ENCODE peak calls at places on chromosomes 16 and 17, in five cellular contexts. C, Q, W, Y and S are unnamed samples.

GRCh38 chr16:4309833-4310266 is 6.0 kb upstream of the GLIS2 start:
- DNase-seq in C (peak), Q (no peak), W (peak), Y (peak), S (peak)

GRCh38 chr16:31477220-31478216 is 5.4 kb upstream of the SLC5A2 start:
- DNase-seq in C (no peak), Q (no peak), W (no peak), Y (peak), S (no peak)

GRCh38 chr17:82788206-82789001 is 36.5 kb downstream of the TBCD start:
- DNase-seq in C (no peak), Q (no peak), W (no peak), Y (no peak), S (no peak)

GRCh38 chr16:66382171-66382965 is 15.9 kb downstream of the CDH5 start:
- DNase-seq in C (no peak), Q (peak), W (no peak), Y (no peak), S (no peak)

GRCh38 chr17:83002118-83002805 is 77.1 kb upstream of the METRNL start:
- DNase-seq in C (no peak), Q (no peak), W (no peak), Y (no peak), S (no peak)

GRCh38 chr17:72467841-72468653 is 347.2 kb downstream of the SOX9 start:
- DNase-seq in C (no peak), Q (peak), W (no peak), Y (no peak), S (no peak)

GRCh38 chr16:67930678-67931211 is 917 bp downstream of the CTRL start:
- DNase-seq in C (no peak), Q (no peak), W (no peak), Y (no peak), S (no peak)

GRCh38 chr16:81427245-81427644 is 17.4 kb upstream of the CMIP start:
- DNase-seq in C (no peak), Q (no peak), W (no peak), Y (no peak), S (no peak)

GRCh38 chr17:76988796-76989195 is 120.6 kb downstream of the MGAT5B start:
- DNase-seq in C (no peak), Q (no peak), W (no peak), Y (no peak), S (no peak)

GRCh38 chr17:66357037-66357436 is 54.6 kb downstream of the PRKCA start:
- DNase-seq in C (no peak), Q (peak), W (no peak), Y (peak), S (no peak)

GRCh38 chr17:58161566-58161965 is 5.2 kb upstream of the OR4D2 start:
- DNase-seq in C (no peak), Q (no peak), W (no peak), Y (peak), S (no peak)

GRCh38 chr16:73527191-73527590 is 479.3 kb upstream of the ZFHX3 start:
- DNase-seq in C (no peak), Q (no peak), W (no peak), Y (no peak), S (no peak)

GRCh38 chr16:53515259-53515658 is 12.2 kb upstream of the AKTIP start:
- DNase-seq in C (no peak), Q (no peak), W (no peak), Y (no peak), S (no peak)

GRCh38 chr16:14496786-14497185 is 133.3 kb downstream of the PARN start:
- DNase-seq in C (no peak), Q (no peak), W (no peak), Y (no peak), S (no peak)

GRCh38 chr17:80260791-80261158 is at the start of gene RNF213:
- DNase-seq in C (peak), Q (peak), W (peak), Y (no peak), S (peak)

GRCh38 chr16:87457724-87458423 is 35.0 kb downstream of the ZCCHC14 start:
- DNase-seq in C (peak), Q (peak), W (peak), Y (no peak), S (no peak)

GRCh38 chr17:1882836-1883235 is 53.0 kb downstream of the RPA1 start:
- DNase-seq in C (no peak), Q (peak), W (no peak), Y (peak), S (no peak)

GRCh38 chr17:59707971-59708425 is 544 bp downstream of the VMP1 start:
- DNase-seq in C (no peak), Q (peak), W (no peak), Y (no peak), S (no peak)

GRCh38 chr17:164536-165235 is 16.8 kb downstream of the DOC2B start:
- DNase-seq in C (no peak), Q (peak), W (no peak), Y (peak), S (no peak)

GRCh38 chr17:36627101-36627500 is 25.7 kb downstream of the MRM1 start:
- DNase-seq in C (no peak), Q (no peak), W (no peak), Y (no peak), S (no peak)

GRCh38 chr17:19812407-19812806 is 55.3 kb downstream of the ULK2 start:
- DNase-seq in C (no peak), Q (no peak), W (no peak), Y (peak), S (no peak)

GRCh38 chr16:89071686-89072182 is 21.9 kb upstream of the ACSF3 start:
- DNase-seq in C (no peak), Q (no peak), W (no peak), Y (no peak), S (no peak)

GRCh38 chr17:79054200-79054599 is 20.4 kb upstream of the ENGASE start:
- DNase-seq in C (no peak), Q (no peak), W (no peak), Y (no peak), S (no peak)

GRCh38 chr17:4947411-4948165 is 742 bp downstream of the PFN1 start:
- DNase-seq in C (peak), Q (peak), W (peak), Y (peak), S (peak)

GRCh38 chr17:43936434-43936833 is 5.8 kb downstream of the PPY start:
- DNase-seq in C (no peak), Q (peak), W (no peak), Y (no peak), S (no peak)

GRCh38 chr16:24428751-24429150 is 110.6 kb upstream of the RBBP6 start:
- DNase-seq in C (no peak), Q (no peak), W (no peak), Y (no peak), S (no peak)

GRCh38 chr16:81101702-81102101 is 5.5 kb upstream of the GCSH start:
- DNase-seq in C (no peak), Q (no peak), W (no peak), Y (no peak), S (no peak)

GRCh38 chr16:73890524-73891500 is 405.8 kb upstream of the PSMD7 start:
- DNase-seq in C (no peak), Q (no peak), W (no peak), Y (no peak), S (no peak)

GRCh38 chr17:44095647-44096496 is 25.3 kb downstream of the G6PC3 start:
- DNase-seq in C (no peak), Q (peak), W (no peak), Y (peak), S (no peak)

GRCh38 chr17:57565119-57565635 is 179.9 kb downstream of the CCDC182 start:
- DNase-seq in C (no peak), Q (no peak), W (no peak), Y (no peak), S (no peak)

GRCh38 chr17:43449470-43450202 is 34.1 kb upstream of the DHX8 start:
- DNase-seq in C (no peak), Q (peak), W (no peak), Y (no peak), S (no peak)

GRCh38 chr17:17983776-17984175 is 11.1 kb downstream of the DRC3 start:
- DNase-seq in C (no peak), Q (no peak), W (no peak), Y (no peak), S (no peak)

GRCh38 chr17:40344321-40345160 is 20.0 kb downstream of the GJD3 start:
- DNase-seq in C (no peak), Q (no peak), W (no peak), Y (no peak), S (no peak)

GRCh38 chr17:43559161-43559816 is 13.1 kb upstream of the ETV4 start:
- DNase-seq in C (no peak), Q (no peak), W (no peak), Y (no peak), S (no peak)

GRCh38 chr17:80395402-80396151 is 19.4 kb upstream of the ENDOV start:
- DNase-seq in C (no peak), Q (no peak), W (no peak), Y (peak), S (no peak)